ENCODE peak calls at places on chromosomes 5 and 9, in ten cellular contexts. F is activated CD4-positive, alpha-beta memory T cell treated with anti-CD3 and anti-CD28 coated beads, Interleukin-2, amount 10 ng/mL, durations not matched to agents 7 days and 5 days; W is HT1080; L is glutamatergic neuron; R is GDM1; X is nucleus accumbens; Q is mesenteric fat pad; A is EL; J is cortex of kidney; V is hepatic stellate cell. N is an unnamed sample.

GRCh38 chr5:113178073-113178779 is 201.6 kb downstream of the DCP2 start:
- DNase-seq in V (no peak), F (no peak), X (no peak), W (no peak), A (no peak), L (no peak), J (no peak), Q (no peak), R (no peak), N (no peak)

GRCh38 chr9:12538842-12539584 is 154.2 kb upstream of the TYRP1 start:
- DNase-seq in L (peak; percentile 81), W (peak; percentile 3), R (no peak), X (no peak), F (no peak), Q (no peak), J (no peak), V (no peak), A (no peak), N (no peak)

GRCh38 chr9:134066923-134067851 is 639 bp downstream of the BRD3 start:
- DNase-seq in X (no peak), W (no peak), V (peak; percentile 68), Q (peak; percentile 89), L (peak; percentile 26), R (peak; percentile 26), J (no peak), A (peak; percentile 38), F (peak; percentile 36), N (peak; percentile 44)

GRCh38 chr5:66442951-66443445 is 153.2 kb upstream of the MAST4 start:
- DNase-seq in L (no peak), J (no peak), F (no peak), Q (no peak), V (no peak), R (no peak), W (no peak), A (no peak), X (no peak), N (no peak)

GRCh38 chr5:90915393-90915792 is 356.8 kb downstream of the ADGRV1 start:
- DNase-seq in L (no peak), W (no peak), A (no peak), J (no peak), F (no peak), Q (no peak), X (no peak), R (no peak), V (no peak), N (no peak)

GRCh38 chr5:34682926-34683623 is 26.9 kb downstream of the RAI14 start:
- DNase-seq in W (peak; percentile 77), F (no peak), V (no peak), L (no peak), X (no peak), J (no peak), Q (no peak), R (no peak), A (no peak), N (no peak)

GRCh38 chr5:25181249-25181648 is 536.5 kb upstream of the CDH10 start:
- DNase-seq in V (no peak), R (no peak), J (no peak), A (no peak), F (no peak), Q (no peak), L (no peak), X (no peak), W (no peak), N (no peak)

GRCh38 chr5:8908055-8908683 is 637.7 kb downstream of the SEMA5A start:
- DNase-seq in L (peak; percentile 74), F (peak; percentile 19), Q (no peak), A (peak; percentile 59), W (peak; percentile 84), V (no peak), J (no peak), R (no peak), X (no peak), N (peak; percentile 68)

GRCh38 chr9:83582026-83582425 is 40.9 kb upstream of the IDNK start:
- DNase-seq in X (no peak), L (no peak), W (peak; percentile 41), Q (no peak), R (no peak), F (no peak), V (no peak), A (peak; percentile 17), J (no peak), N (no peak)

GRCh38 chr5:90606539-90606938 is 47.9 kb downstream of the ADGRV1 start:
- DNase-seq in R (no peak), X (no peak), A (no peak), L (no peak), J (no peak), W (no peak), Q (no peak), F (no peak), V (no peak), N (no peak)

GRCh38 chr5:137143244-137143605 is 355.9 kb downstream of the SPOCK1 start:
- DNase-seq in F (no peak), W (no peak), A (no peak), V (no peak), R (no peak), X (no peak), Q (peak; percentile 83), J (no peak), L (no peak), N (no peak)

GRCh38 chr5:90802695-90803317 is 244.2 kb downstream of the ADGRV1 start:
- DNase-seq in J (no peak), A (peak; percentile 27), W (peak; percentile 42), Q (no peak), L (peak; percentile 32), V (peak; percentile 8), F (no peak), X (no peak), R (peak; percentile 20), N (peak; percentile 35)

GRCh38 chr9:38243993-38244392 is 148.5 kb upstream of the ALDH1B1 start:
- DNase-seq in V (no peak), F (no peak), L (peak; percentile 59), Q (no peak), J (no peak), W (no peak), X (no peak), A (no peak), R (no peak), N (no peak)

N was measured in endothelial cell.